ENCODE peak calls at places on chromosomes 13 and 19, in six cellular contexts. Z is cardiac muscle cell, E is tibial artery, O is foreskin keratinocyte, V is astrocyte, M is prostate gland. X is an unnamed sample. For H3K4me1, the result is how much of the 10 kb centered on the place peaks cover.

GRCh38 chr13:50529154-50529882 is 314.2 kb downstream of the DLEU7 start:
- DNase-seq in Z (peak), E (peak), O (peak), V (peak), M (peak), X (peak)

GRCh38 chr19:17090501-17091074 is 15.0 kb downstream of the MYO9B start:
- DNase-seq in Z (no peak), E (no peak), O (no peak), V (peak), M (no peak), X (no peak)

GRCh38 chr19:41116261-41116660 is 2.0 kb downstream of the CYP2F1 start:
- DNase-seq in Z (no peak), E (peak), O (no peak), V (no peak), M (no peak), X (no peak)

GRCh38 chr19:18483119-18483518 is 38.8 kb downstream of the ELL start:
- DNase-seq in Z (no peak), E (no peak), O (no peak), V (no peak), M (no peak), X (no peak)

GRCh38 chr13:87123987-87124784 is 547.0 kb upstream of the SLITRK5 start:
- DNase-seq in Z (peak), E (no peak), O (peak), V (peak), M (no peak), X (no peak)

GRCh38 chr19:13007292-13008045 is 12.2 kb downstream of the NFIX start:
- DNase-seq in Z (no peak), E (peak), O (no peak), V (no peak), M (peak), X (peak)

GRCh38 chr19:1651061-1651547 is 1.3 kb downstream of the TCF3 start:
- DNase-seq in Z (peak), E (no peak), O (peak), V (no peak), M (no peak), X (no peak)

GRCh38 chr19:46390121-46390858 is 23.1 kb downstream of the CCDC8 start:
- DNase-seq in Z (no peak), E (peak), O (no peak), V (no peak), M (no peak), X (no peak)

GRCh38 chr13:112731667-112732616 is 42.1 kb downstream of the ATP11A start:
- DNase-seq in Z (no peak), E (no peak), O (no peak), V (no peak), M (no peak), X (no peak)

GRCh38 chr19:42420055-42420544 is 7.1 kb downstream of the LIPE start:
- DNase-seq in Z (no peak), E (no peak), O (peak), V (peak), M (no peak), X (no peak)

GRCh38 chr13:110444226-110444653 is 117.3 kb downstream of the RAB20 start:
- DNase-seq in Z (no peak), E (peak), O (no peak), V (peak), M (no peak), X (no peak)
- TF ChIP-seq CTCF in Z (peak), E (peak), O (no peak), V (peak), M (no peak), X (no peak)

DNA sequence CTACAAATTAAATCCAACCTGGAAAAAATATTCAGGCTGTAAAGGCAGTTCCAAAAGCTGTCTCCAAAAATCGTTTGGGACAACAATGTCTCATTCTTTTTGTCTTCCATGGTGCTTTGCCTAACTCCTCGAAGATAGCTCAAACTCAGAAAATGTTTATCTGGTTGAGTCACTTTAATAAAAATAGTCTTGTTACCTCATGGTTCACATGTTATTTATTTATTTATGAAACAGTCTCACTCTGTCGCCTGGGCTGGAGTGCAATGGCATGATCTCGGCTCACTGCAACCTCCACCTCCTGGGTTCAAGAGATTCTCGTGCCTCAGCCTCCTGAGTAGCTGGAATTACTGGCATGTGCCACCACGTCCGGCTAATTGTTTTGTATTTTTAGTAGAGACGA is 4.9 kb upstream of the BRD4 start:
- DNase-seq in Z (no peak), E (no peak), O (no peak), V (peak), M (no peak), X (no peak)
- H3K4me1 ChIP-seq in Z (under half), E (under half), O (under half), V (under half), M (under half), X (under half)

DNA sequence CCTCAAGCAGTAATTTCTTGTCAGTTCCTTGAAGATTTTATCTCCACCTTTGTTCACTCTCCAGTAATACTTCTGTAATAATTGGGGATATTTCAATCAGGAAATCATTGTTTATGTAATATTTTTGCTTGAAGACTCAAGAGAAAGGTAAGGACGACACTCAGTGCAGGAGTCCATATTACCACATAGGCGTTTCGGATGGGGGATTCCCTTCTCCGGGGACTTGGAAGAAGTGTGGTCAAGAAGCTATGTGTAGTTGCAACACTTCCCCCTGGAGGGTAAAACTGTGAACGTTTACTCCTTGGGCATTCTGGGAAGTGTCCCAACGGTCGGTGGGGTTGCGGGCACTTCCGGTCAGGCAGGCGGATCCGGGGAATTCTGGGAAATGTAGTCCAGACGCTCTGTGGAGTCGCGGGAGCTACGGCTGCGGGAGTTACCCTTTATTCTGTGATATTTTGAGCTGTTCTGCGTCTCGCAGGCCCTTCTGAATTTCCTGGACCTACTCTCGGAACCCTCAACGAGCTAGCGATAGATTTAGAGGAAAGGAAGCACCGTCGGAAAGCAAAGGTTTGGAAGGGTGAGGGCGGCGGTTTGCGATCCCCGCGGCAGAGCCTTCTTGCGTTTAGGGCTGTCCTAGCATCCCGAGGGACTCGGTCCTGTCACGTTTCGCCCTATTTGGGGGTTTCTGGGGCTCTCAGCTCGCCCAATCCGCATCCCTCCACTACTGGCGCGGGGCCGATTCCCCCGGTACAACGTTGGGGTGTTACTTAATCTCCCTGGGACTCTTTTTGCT is at the start of gene ZNF221:
- DNase-seq in Z (peak), E (peak), O (peak), V (peak), M (peak), X (peak)
- TF ChIP-seq CTCF in Z (peak), E (peak), O (peak), V (peak), M (no peak), X (peak)

GRCh38 chr19:6725513-6726231 is 5.2 kb upstream of the C3 start:
- DNase-seq in Z (no peak), E (no peak), O (no peak), V (no peak), M (no peak), X (no peak)
- H3K4me1 ChIP-seq in Z (under half), E (under half), O (under half), V (under half), M (under half), X (under half)

DNA sequence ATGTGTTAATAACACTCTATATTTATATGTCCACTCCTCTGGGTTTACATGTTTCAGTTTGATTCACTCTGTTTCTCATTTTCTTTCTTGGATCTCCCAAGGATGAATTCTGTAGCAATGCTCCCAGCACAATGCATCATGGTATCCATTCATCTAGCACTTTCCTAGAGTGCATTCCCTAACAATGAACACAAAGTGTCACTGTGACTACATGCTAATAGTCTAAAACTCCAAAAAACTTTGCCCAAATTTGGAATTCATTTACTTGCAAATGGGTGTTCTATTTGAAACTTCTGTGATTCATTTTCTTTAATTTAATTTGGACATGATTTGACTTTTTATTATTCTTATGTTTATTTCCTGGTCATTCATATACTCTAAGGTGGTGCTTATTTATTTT is 286.3 kb downstream of the POU4F1 start:
- DNase-seq in Z (peak), E (no peak), O (no peak), V (no peak), M (no peak), X (no peak)
- TF ChIP-seq CTCF in Z (peak), E (no peak), O (peak), V (no peak), M (no peak), X (no peak)

DNA sequence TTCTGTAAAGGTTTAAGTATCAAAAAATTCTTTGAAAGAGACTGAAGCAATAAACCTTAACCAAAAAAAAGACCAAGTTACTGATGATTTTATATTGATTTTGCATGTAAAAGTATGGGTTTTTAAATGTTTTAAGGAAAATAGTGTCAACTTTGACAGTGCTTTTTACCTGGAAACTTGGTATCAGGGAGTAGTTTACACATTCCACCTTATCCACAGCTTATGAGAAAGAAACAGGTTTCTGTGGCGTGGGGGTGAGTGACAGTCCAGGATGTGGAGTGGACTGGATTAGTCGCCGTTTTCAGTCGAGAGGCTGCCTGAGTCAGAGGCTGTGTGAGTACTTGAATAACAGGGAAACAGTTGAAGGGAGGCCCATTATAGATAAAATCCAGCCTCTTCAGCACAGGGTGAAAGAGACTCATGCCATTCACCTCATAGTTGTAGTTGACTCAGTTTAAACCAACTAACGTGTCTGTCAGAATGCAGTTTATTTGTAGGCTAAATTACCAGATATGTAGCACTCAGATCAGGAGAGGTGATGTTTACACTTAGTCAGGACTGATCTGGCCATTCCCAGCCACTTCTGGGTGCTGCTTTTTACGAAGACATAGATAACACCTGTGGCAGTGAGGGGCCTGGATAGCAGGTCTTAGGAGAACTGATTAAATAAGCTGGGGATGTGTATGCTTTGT is 595 bp upstream of the GPR183 start:
- DNase-seq in Z (peak), E (peak), O (peak), V (peak), M (no peak), X (no peak)
- H3K4me1 ChIP-seq in Z (under half), E (under half), O (under half), V (under half), M (under half), X (under half)

X was measured in breast epithelium.